ENCODE peak calls at places on chromosomes 3 and 15, in eight cellular contexts. M is choroid plexus epithelial cell, H is IMR-90, T is HCT116, L is lower lobe of right lung, D is NB4, I is fibroblast of pulmonary artery, R is astrocyte of the spinal cord. W is an unnamed sample.

GRCh38 chr15:101138913-101139880 is 112.7 kb downstream of the CHSY1 start:
- DNase-seq in T (no peak), L (peak), D (peak), R (peak), H (peak), I (no peak), M (peak), W (no peak)

GRCh38 chr3:196274585-196274984 is 12.9 kb downstream of the PCYT1A start:
- DNase-seq in D (no peak), I (no peak), R (peak), T (no peak), L (no peak), H (peak), M (peak), W (no peak)

GRCh38 chr3:65538101-65538500 is 500.6 kb downstream of the MAGI1 start:
- DNase-seq in D (no peak), M (no peak), H (peak), L (no peak), R (no peak), I (no peak), T (no peak), W (no peak)

GRCh38 chr15:44682211-44682610 is 18.7 kb upstream of the SPG11 start:
- DNase-seq in M (no peak), I (no peak), R (no peak), H (no peak), D (peak), T (no peak), L (no peak), W (no peak)

GRCh38 chr3:51955893-51956770 is 951 bp downstream of the GPR62 start:
- DNase-seq in L (no peak), D (peak), R (peak), M (peak), T (no peak), I (peak), H (no peak), W (peak)

GRCh38 chr15:51796777-51797474 is 32.5 kb upstream of the TMOD3 start:
- DNase-seq in L (no peak), R (no peak), M (peak), H (no peak), D (peak), I (peak), T (no peak), W (no peak)

GRCh38 chr15:25691544-25692430 is 171.3 kb downstream of the ATP10A start:
- DNase-seq in R (peak), L (no peak), D (peak), I (peak), H (peak), T (no peak), M (peak), W (peak)

GRCh38 chr3:159751141-159751540 is 237.5 kb upstream of the IL12A start:
- DNase-seq in L (no peak), T (no peak), D (no peak), M (peak), I (no peak), R (peak), H (peak), W (peak)

GRCh38 chr3:15324335-15324734 is 8.1 kb downstream of the SH3BP5 start:
- DNase-seq in T (no peak), I (peak), M (peak), L (no peak), D (no peak), H (no peak), R (no peak), W (peak)

GRCh38 chr15:40333922-40334492 is 6.7 kb downstream of the CCDC9B start:
- DNase-seq in T (no peak), M (peak), H (peak), I (peak), R (peak), D (peak), L (peak), W (peak)

GRCh38 chr3:10142707-10143560 is 1.4 kb downstream of the VHL start:
- DNase-seq in M (peak), T (no peak), R (no peak), L (no peak), I (peak), H (no peak), D (peak), W (peak)

GRCh38 chr3:183437060-183437459 is 8.6 kb upstream of the MCF2L2 start:
- DNase-seq in R (no peak), I (no peak), H (no peak), T (no peak), D (no peak), M (no peak), L (no peak), W (no peak)

GRCh38 chr3:132290833-132291232 is 26.4 kb upstream of the ACP3 start:
- DNase-seq in I (peak), M (peak), L (no peak), D (peak), H (peak), T (no peak), R (no peak), W (peak)

GRCh38 chr3:125072749-125073404 is 17.1 kb upstream of the HEG1 start:
- DNase-seq in L (no peak), M (no peak), H (no peak), T (no peak), D (no peak), I (no peak), R (no peak), W (no peak)

GRCh38 chr3:62007036-62007435 is 366.3 kb downstream of the FEZF2 start:
- DNase-seq in M (no peak), I (no peak), R (peak), D (no peak), L (no peak), H (peak), T (no peak), W (peak)

GRCh38 chr3:29171583-29171990 is 109.3 kb upstream of the RBMS3 start:
- DNase-seq in M (peak), T (no peak), L (no peak), D (no peak), H (peak), I (peak), R (peak), W (no peak)

GRCh38 chr15:78840661-78841060 is 29.4 kb upstream of the ADAMTS7 start:
- DNase-seq in R (no peak), T (no peak), L (peak), D (peak), H (no peak), I (no peak), M (no peak), W (no peak)

DNA sequence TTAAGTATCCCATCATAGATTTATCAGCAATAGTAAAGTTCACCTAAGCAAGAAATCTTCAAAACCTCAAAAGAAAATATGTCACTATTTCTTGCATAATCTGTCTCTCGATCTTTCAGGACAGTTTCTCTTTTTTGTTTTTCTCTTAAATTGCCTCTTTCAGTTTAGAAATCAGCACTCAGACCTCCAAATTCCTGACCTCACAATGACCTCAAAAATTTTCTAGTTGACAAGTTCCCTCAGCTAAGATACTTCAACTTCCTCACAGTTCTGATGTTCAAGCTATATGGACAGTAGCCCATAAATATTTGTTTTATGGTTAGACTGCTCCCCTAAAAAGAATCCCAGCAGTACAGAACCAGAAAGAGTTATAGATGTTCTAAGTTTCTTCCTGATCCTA is 24.1 kb downstream of the SLC24A5 start:
- DNase-seq in R (no peak), L (no peak), M (peak), H (peak), D (no peak), T (no peak), I (peak), W (peak)
- H3K4me3 ChIP-seq in R (no peak), L (no peak), M (no peak), H (no peak), D (no peak), T (no peak), I (no peak), W (no peak)

GRCh38 chr15:63530762-63531299 is 26.4 kb downstream of the USP3 start:
- DNase-seq in R (no peak), D (no peak), H (no peak), L (no peak), M (no peak), T (no peak), I (no peak), W (no peak)

GRCh38 chr15:63528138-63528659 is 23.8 kb downstream of the USP3 start:
- DNase-seq in M (no peak), L (no peak), R (no peak), D (no peak), I (no peak), T (no peak), H (no peak), W (no peak)

GRCh38 chr15:63532307-63532744 is 27.9 kb downstream of the USP3 start:
- DNase-seq in L (no peak), T (no peak), D (no peak), M (no peak), R (no peak), I (peak), H (peak), W (peak)

GRCh38 chr15:63530235-63530634 is 25.8 kb downstream of the USP3 start:
- DNase-seq in L (no peak), R (no peak), D (no peak), M (no peak), I (no peak), H (no peak), T (no peak), W (no peak)

DNA sequence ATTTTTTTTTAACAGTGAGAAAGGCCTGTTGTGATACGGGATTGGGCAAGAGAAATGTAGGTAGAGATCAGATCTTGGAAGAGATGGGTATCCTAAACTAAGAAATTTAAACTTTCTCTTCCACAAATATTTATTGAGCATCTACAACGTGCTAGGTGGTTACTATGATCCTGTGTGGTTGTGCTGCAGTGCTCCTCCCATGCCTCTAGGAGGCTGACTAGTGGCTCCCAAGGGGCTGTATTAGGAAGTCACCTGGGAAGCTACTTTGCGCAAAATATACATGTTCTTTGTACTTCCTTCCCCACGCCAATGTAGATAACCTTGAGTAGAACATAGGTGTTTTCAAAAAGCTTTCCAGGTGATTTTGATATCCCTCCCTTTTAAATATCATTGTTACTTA is 27.2 kb downstream of the USP3 start:
- DNase-seq in I (no peak), R (no peak), H (no peak), T (no peak), M (no peak), L (no peak), D (peak), W (no peak)
- TF ChIP-seq CTCF in I (peak), R (peak), H (no peak), T (peak), M (peak), L (no peak), D (peak), W (peak)

GRCh38 chr15:64985382-64986033 is 4.2 kb downstream of the SPG21 start:
- DNase-seq in M (peak), L (no peak), H (peak), I (peak), D (peak), T (no peak), R (no peak), W (peak)
- H3K4me3 ChIP-seq in M (no peak), L (peak), H (no peak), I (no peak), D (peak), T (no peak), R (no peak), W (no peak)

DNA sequence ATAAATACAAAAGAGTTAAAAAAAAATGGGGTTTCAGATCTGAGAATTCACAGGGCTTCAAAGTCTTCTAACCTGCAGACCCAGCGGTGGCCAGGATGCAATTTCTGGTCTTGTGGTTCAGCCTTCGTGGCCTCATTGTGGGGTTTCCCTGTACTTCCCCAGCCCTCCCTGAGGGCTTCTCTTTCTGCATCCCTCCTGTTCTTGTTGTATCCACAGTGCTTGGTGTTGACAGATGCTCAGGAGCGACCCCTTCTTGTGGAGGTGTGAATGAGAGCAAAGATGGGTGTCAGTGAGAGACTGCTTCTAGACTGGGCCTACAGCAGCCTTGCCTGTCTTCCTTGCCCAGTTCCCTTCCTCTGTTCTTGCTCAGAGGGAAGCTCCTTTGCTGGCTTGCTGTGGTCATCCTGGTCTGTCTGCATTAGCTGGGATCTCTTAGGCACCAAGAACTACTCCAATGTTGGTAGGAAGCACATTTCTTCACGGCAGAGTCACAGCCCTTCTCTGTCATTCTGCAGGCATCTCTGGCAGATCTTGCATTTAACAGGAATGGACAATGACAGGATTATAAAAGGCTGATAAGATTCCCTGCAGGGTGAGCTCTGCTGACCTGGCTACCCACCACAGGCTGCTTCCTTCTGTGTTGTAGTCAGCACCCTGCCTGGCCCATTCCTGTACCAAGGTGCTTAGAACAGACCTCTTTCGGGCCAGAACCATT is 317.8 kb upstream of the C2CD4B start:
- DNase-seq in T (peak), M (peak), R (no peak), H (peak), L (no peak), I (no peak), D (peak), W (no peak)
- TF ChIP-seq CTCF in T (peak), M (peak), R (peak), H (peak), L (no peak), I (peak), D (peak), W (peak)

DNA sequence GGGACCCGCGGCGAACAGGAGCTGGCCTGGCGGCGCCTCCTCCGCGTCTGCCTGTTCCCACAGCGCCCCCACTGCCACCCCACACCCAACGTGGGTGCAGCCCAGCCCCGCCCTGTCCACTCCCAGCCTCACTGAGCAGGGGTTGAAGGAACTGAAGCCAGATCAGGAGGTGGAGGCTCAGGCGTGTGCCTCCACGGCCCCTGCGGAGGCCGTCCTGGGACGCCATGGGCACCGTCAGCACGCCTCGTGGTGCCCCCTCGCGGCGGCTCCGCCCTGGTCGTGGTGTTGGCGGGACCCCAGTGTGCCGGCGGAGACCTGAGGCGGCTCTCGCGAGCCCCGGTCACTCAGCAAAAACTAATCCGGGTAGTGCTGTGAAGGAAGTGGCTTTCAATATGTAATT is 39.0 kb upstream of the PRSS50 start:
- DNase-seq in M (no peak), D (no peak), L (no peak), T (no peak), H (no peak), R (no peak), I (no peak), W (no peak)
- H3K4me3 ChIP-seq in M (no peak), D (no peak), L (no peak), T (no peak), H (no peak), R (no peak), I (no peak), W (no peak)

GRCh38 chr3:8767667-8768363 is 1.6 kb downstream of the OXTR start:
- DNase-seq in H (no peak), L (no peak), T (no peak), I (no peak), D (no peak), M (peak), R (no peak), W (no peak)
- TF ChIP-seq CTCF in H (no peak), L (no peak), T (no peak), I (peak), D (no peak), M (peak), R (peak), W (no peak)